ENCODE peak calls at places on chromosome 17, in eight cellular contexts. One of them, this sample, is unnamed.

GRCh38 chr17:15945493-15946209 is 721 bp downstream of the ADORA2B start:
- DNase-seq in GM12878: no peak
- DNase-seq in substantia nigra: no peak
- DNase-seq in stimulated activated CD8-positive, alpha-beta memory T cell treated with anti-CD3 and anti-CD28 coated beads, Interleukin-15, amount 100 ng/mL, for 48 hours: no peak
- DNase-seq in sigmoid colon: peak; percentile 71
- DNase-seq in AG08396: peak; percentile 51
- DNase-seq in HT1080: no peak
- DNase-seq in fibroblast of pulmonary artery: no peak
- DNase-seq in this sample: no peak

GRCh38 chr17:43356999-43357398 is 41.8 kb upstream of the ARL4D start:
- DNase-seq in GM12878: no peak
- DNase-seq in substantia nigra: no peak
- DNase-seq in stimulated activated CD8-positive, alpha-beta memory T cell treated with anti-CD3 and anti-CD28 coated beads, Interleukin-15, amount 100 ng/mL, for 48 hours: no peak
- DNase-seq in sigmoid colon: no peak
- DNase-seq in AG08396: peak; percentile 74
- DNase-seq in HT1080: peak; percentile 97
- DNase-seq in fibroblast of pulmonary artery: peak; percentile 91
- DNase-seq in this sample: peak; percentile 95

GRCh38 chr17:79942591-79943353 is 92.9 kb downstream of the TBC1D16 start:
- DNase-seq in GM12878: no peak
- DNase-seq in substantia nigra: no peak
- DNase-seq in stimulated activated CD8-positive, alpha-beta memory T cell treated with anti-CD3 and anti-CD28 coated beads, Interleukin-15, amount 100 ng/mL, for 48 hours: no peak
- DNase-seq in sigmoid colon: peak; percentile 70
- DNase-seq in AG08396: peak; percentile 77
- DNase-seq in HT1080: no peak
- DNase-seq in fibroblast of pulmonary artery: no peak
- DNase-seq in this sample: no peak

GRCh38 chr17:76917829-76918228 is 49.6 kb downstream of the MGAT5B start:
- DNase-seq in GM12878: no peak
- DNase-seq in substantia nigra: no peak
- DNase-seq in stimulated activated CD8-positive, alpha-beta memory T cell treated with anti-CD3 and anti-CD28 coated beads, Interleukin-15, amount 100 ng/mL, for 48 hours: no peak
- DNase-seq in sigmoid colon: no peak
- DNase-seq in AG08396: no peak
- DNase-seq in HT1080: no peak
- DNase-seq in fibroblast of pulmonary artery: no peak
- DNase-seq in this sample: no peak

GRCh38 chr17:64780096-64781012 is 118.2 kb upstream of the SMURF2 start:
- DNase-seq in GM12878: no peak
- DNase-seq in substantia nigra: no peak
- DNase-seq in stimulated activated CD8-positive, alpha-beta memory T cell treated with anti-CD3 and anti-CD28 coated beads, Interleukin-15, amount 100 ng/mL, for 48 hours: peak; percentile 68
- DNase-seq in sigmoid colon: no peak
- DNase-seq in AG08396: peak; percentile 61
- DNase-seq in HT1080: no peak
- DNase-seq in fibroblast of pulmonary artery: no peak
- DNase-seq in this sample: peak; percentile 70

GRCh38 chr17:66576473-66576872 is 258.4 kb upstream of the CACNG5 start:
- DNase-seq in GM12878: no peak
- DNase-seq in substantia nigra: no peak
- DNase-seq in stimulated activated CD8-positive, alpha-beta memory T cell treated with anti-CD3 and anti-CD28 coated beads, Interleukin-15, amount 100 ng/mL, for 48 hours: no peak
- DNase-seq in sigmoid colon: no peak
- DNase-seq in AG08396: no peak
- DNase-seq in HT1080: no peak
- DNase-seq in fibroblast of pulmonary artery: no peak
- DNase-seq in this sample: no peak

GRCh38 chr17:7403043-7403901 is 625 bp downstream of the TMEM256 start:
- DNase-seq in GM12878: no peak
- DNase-seq in substantia nigra: no peak
- DNase-seq in stimulated activated CD8-positive, alpha-beta memory T cell treated with anti-CD3 and anti-CD28 coated beads, Interleukin-15, amount 100 ng/mL, for 48 hours: no peak
- DNase-seq in sigmoid colon: peak; percentile 88
- DNase-seq in AG08396: peak; percentile 85
- DNase-seq in HT1080: no peak
- DNase-seq in fibroblast of pulmonary artery: no peak
- DNase-seq in this sample: no peak

GRCh38 chr17:37743875-37744632 is 805 bp downstream of the HNF1B start:
- DNase-seq in GM12878: no peak
- DNase-seq in substantia nigra: no peak
- DNase-seq in stimulated activated CD8-positive, alpha-beta memory T cell treated with anti-CD3 and anti-CD28 coated beads, Interleukin-15, amount 100 ng/mL, for 48 hours: no peak
- DNase-seq in sigmoid colon: no peak
- DNase-seq in AG08396: no peak
- DNase-seq in HT1080: no peak
- DNase-seq in fibroblast of pulmonary artery: no peak
- DNase-seq in this sample: peak; percentile 24

This sample was measured in PC-3.